ENCODE peak calls at places on chromosome 19, in nine cellular contexts. One of them, this sample, is unnamed.

GRCh38 chr19:18202759-18203407 is 959 bp downstream of the RAB3A start:
- DNase-seq in fibroblast of villous mesenchyme: no peak
- DNase-seq in heart right ventricle: peak
- DNase-seq in RWPE2: no peak
- DNase-seq in BJ: no peak
- DNase-seq in GM12864: no peak
- DNase-seq in IMR-90: no peak
- DNase-seq in pancreas: peak
- DNase-seq in dorsolateral prefrontal cortex: peak
- DNase-seq in this sample: no peak

GRCh38 chr19:23062921-23063320 is 53.9 kb upstream of the ZNF730 start:
- DNase-seq in dorsolateral prefrontal cortex: no peak
- DNase-seq in pancreas: no peak
- DNase-seq in RWPE2: no peak
- DNase-seq in IMR-90: no peak
- DNase-seq in BJ: no peak
- DNase-seq in GM12864: no peak
- DNase-seq in heart right ventricle: no peak
- DNase-seq in fibroblast of villous mesenchyme: no peak
- DNase-seq in this sample: no peak

GRCh38 chr19:48959341-48960239 is 4.9 kb downstream of the BAX start:
- DNase-seq in BJ: no peak
- DNase-seq in IMR-90: no peak
- DNase-seq in dorsolateral prefrontal cortex: no peak
- DNase-seq in GM12864: no peak
- DNase-seq in RWPE2: no peak
- DNase-seq in fibroblast of villous mesenchyme: no peak
- DNase-seq in pancreas: no peak
- DNase-seq in heart right ventricle: no peak
- DNase-seq in this sample: no peak

GRCh38 chr19:1266116-1266817 is 2.9 kb upstream of the CIRBP start:
- DNase-seq in BJ: no peak
- DNase-seq in dorsolateral prefrontal cortex: peak
- DNase-seq in IMR-90: peak
- DNase-seq in fibroblast of villous mesenchyme: peak
- DNase-seq in heart right ventricle: peak
- DNase-seq in RWPE2: no peak
- DNase-seq in GM12864: no peak
- DNase-seq in pancreas: peak
- DNase-seq in this sample: peak

GRCh38 chr19:38145627-38146026 is 78.4 kb downstream of the DPF1 start:
- DNase-seq in pancreas: no peak
- DNase-seq in GM12864: no peak
- DNase-seq in heart right ventricle: no peak
- DNase-seq in fibroblast of villous mesenchyme: peak
- DNase-seq in IMR-90: no peak
- DNase-seq in dorsolateral prefrontal cortex: no peak
- DNase-seq in BJ: no peak
- DNase-seq in RWPE2: no peak
- DNase-seq in this sample: peak

GRCh38 chr19:35908977-35909683 is 1.0 kb upstream of the TYROBP start:
- DNase-seq in BJ: no peak
- DNase-seq in pancreas: no peak
- DNase-seq in heart right ventricle: peak
- DNase-seq in RWPE2: no peak
- DNase-seq in fibroblast of villous mesenchyme: no peak
- DNase-seq in GM12864: no peak
- DNase-seq in IMR-90: no peak
- DNase-seq in dorsolateral prefrontal cortex: peak
- DNase-seq in this sample: no peak

GRCh38 chr19:7348587-7349230 is at the start of gene ARHGEF18:
- DNase-seq in pancreas: peak
- DNase-seq in heart right ventricle: no peak
- DNase-seq in RWPE2: no peak
- DNase-seq in IMR-90: no peak
- DNase-seq in dorsolateral prefrontal cortex: no peak
- DNase-seq in BJ: no peak
- DNase-seq in fibroblast of villous mesenchyme: no peak
- DNase-seq in GM12864: peak
- DNase-seq in this sample: peak

GRCh38 chr19:34711890-34712289 is 22.2 kb upstream of the ZNF181 start:
- DNase-seq in RWPE2: no peak
- DNase-seq in fibroblast of villous mesenchyme: no peak
- DNase-seq in dorsolateral prefrontal cortex: no peak
- DNase-seq in GM12864: no peak
- DNase-seq in heart right ventricle: no peak
- DNase-seq in IMR-90: no peak
- DNase-seq in pancreas: no peak
- DNase-seq in BJ: no peak
- DNase-seq in this sample: no peak

GRCh38 chr19:12092065-12092867 is 27.7 kb downstream of the ZNF844 start:
- DNase-seq in RWPE2: no peak
- DNase-seq in IMR-90: peak
- DNase-seq in pancreas: peak
- DNase-seq in dorsolateral prefrontal cortex: peak
- DNase-seq in fibroblast of villous mesenchyme: peak
- DNase-seq in GM12864: peak
- DNase-seq in BJ: peak
- DNase-seq in heart right ventricle: peak
- DNase-seq in this sample: peak

GRCh38 chr19:45676851-45677263 is 8.8 kb downstream of the GIPR start:
- DNase-seq in pancreas: no peak
- DNase-seq in fibroblast of villous mesenchyme: no peak
- DNase-seq in RWPE2: no peak
- DNase-seq in IMR-90: no peak
- DNase-seq in GM12864: no peak
- DNase-seq in heart right ventricle: no peak
- DNase-seq in BJ: no peak
- DNase-seq in dorsolateral prefrontal cortex: no peak
- DNase-seq in this sample: no peak

DNA sequence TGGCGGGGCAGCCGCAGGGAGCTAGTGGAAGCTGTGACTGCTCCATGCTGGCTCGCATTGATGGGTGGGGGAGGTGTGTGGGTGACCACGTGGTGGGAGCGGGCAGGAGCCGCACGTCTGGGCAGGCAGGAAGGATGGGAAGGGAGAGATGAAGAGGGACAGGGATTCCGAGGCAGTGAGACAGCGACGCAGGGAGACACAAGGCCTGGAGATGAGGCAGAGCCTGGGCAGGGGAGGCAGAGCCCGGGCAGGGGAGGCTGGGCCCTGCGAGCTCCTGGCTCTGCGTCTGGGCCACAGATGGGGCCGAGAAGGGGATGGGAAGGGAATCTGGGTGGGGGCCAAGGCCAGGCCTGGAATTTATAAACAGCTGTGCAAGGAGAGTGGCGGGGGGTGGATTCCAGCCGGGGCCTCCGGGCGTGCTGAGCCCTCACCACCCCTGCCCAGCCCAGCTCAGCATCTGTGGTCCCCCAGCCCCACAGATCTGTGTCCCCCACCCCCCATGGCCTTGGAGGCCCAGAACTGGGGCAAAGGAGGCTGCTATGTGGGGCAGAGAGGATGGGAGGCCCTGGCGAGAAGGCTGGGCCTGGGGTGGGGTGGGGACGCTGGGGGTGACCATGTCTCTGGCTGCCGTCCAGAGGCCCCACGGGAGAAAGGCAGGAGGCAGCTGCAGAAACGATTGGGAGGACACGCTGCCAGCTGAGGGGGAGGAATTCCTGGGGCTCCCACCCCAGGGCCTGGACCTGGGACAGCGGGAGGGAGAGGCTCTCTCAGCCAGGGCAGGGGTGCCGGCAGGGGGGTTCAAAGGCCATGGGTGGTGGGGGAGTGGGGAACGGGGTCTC is 6.0 kb downstream of the EHD2 start:
- DNase-seq in fibroblast of villous mesenchyme: peak
- DNase-seq in GM12864: no peak
- DNase-seq in pancreas: peak
- DNase-seq in RWPE2: peak
- DNase-seq in IMR-90: peak
- DNase-seq in dorsolateral prefrontal cortex: peak
- DNase-seq in BJ: peak
- DNase-seq in heart right ventricle: peak
- DNase-seq in this sample: peak
- H3K4me3 ChIP-seq in fibroblast of villous mesenchyme: peak
- H3K4me3 ChIP-seq in GM12864: no peak
- H3K4me3 ChIP-seq in pancreas: no peak
- H3K4me3 ChIP-seq in RWPE2: no peak
- H3K4me3 ChIP-seq in IMR-90: peak
- H3K4me3 ChIP-seq in dorsolateral prefrontal cortex: peak
- H3K4me3 ChIP-seq in BJ: peak
- H3K4me3 ChIP-seq in heart right ventricle: peak
- H3K4me3 ChIP-seq in this sample: peak

GRCh38 chr19:33376423-33376822 is 2.9 kb downstream of the CEBPG start:
- DNase-seq in fibroblast of villous mesenchyme: peak
- DNase-seq in pancreas: no peak
- DNase-seq in dorsolateral prefrontal cortex: no peak
- DNase-seq in IMR-90: peak
- DNase-seq in RWPE2: no peak
- DNase-seq in BJ: peak
- DNase-seq in GM12864: no peak
- DNase-seq in heart right ventricle: peak
- DNase-seq in this sample: peak
- TF ChIP-seq CTCF in fibroblast of villous mesenchyme: no peak
- TF ChIP-seq CTCF in pancreas: no peak
- TF ChIP-seq CTCF in dorsolateral prefrontal cortex: no peak
- TF ChIP-seq CTCF in IMR-90: no peak
- TF ChIP-seq CTCF in RWPE2: no peak
- TF ChIP-seq CTCF in BJ: no peak
- TF ChIP-seq CTCF in GM12864: no peak
- TF ChIP-seq CTCF in heart right ventricle: no peak
- TF ChIP-seq CTCF in this sample: no peak

GRCh38 chr19:58362272-58362994 is at the start of gene ZNF497:
- DNase-seq in RWPE2: peak
- DNase-seq in dorsolateral prefrontal cortex: peak
- DNase-seq in pancreas: peak
- DNase-seq in GM12864: peak
- DNase-seq in heart right ventricle: peak
- DNase-seq in BJ: peak
- DNase-seq in IMR-90: peak
- DNase-seq in fibroblast of villous mesenchyme: peak
- DNase-seq in this sample: peak
- H3K4me3 ChIP-seq in RWPE2: peak
- H3K4me3 ChIP-seq in dorsolateral prefrontal cortex: peak
- H3K4me3 ChIP-seq in pancreas: peak
- H3K4me3 ChIP-seq in GM12864: peak
- H3K4me3 ChIP-seq in heart right ventricle: peak
- H3K4me3 ChIP-seq in BJ: peak
- H3K4me3 ChIP-seq in IMR-90: peak
- H3K4me3 ChIP-seq in fibroblast of villous mesenchyme: peak
- H3K4me3 ChIP-seq in this sample: peak

GRCh38 chr19:28889941-28890645 is 322.9 kb downstream of the UQCRFS1 start:
- DNase-seq in IMR-90: no peak
- DNase-seq in GM12864: no peak
- DNase-seq in heart right ventricle: no peak
- DNase-seq in fibroblast of villous mesenchyme: no peak
- DNase-seq in dorsolateral prefrontal cortex: no peak
- DNase-seq in RWPE2: no peak
- DNase-seq in BJ: no peak
- DNase-seq in pancreas: no peak
- DNase-seq in this sample: no peak
- TF ChIP-seq CTCF in IMR-90: no peak
- TF ChIP-seq CTCF in GM12864: no peak
- TF ChIP-seq CTCF in heart right ventricle: no peak
- TF ChIP-seq CTCF in fibroblast of villous mesenchyme: no peak
- TF ChIP-seq CTCF in dorsolateral prefrontal cortex: no peak
- TF ChIP-seq CTCF in RWPE2: no peak
- TF ChIP-seq CTCF in BJ: no peak
- TF ChIP-seq CTCF in pancreas: no peak
- TF ChIP-seq CTCF in this sample: no peak

GRCh38 chr19:2312819-2313501 is 5.0 kb upstream of the LINGO3 start:
- DNase-seq in dorsolateral prefrontal cortex: no peak
- DNase-seq in RWPE2: no peak
- DNase-seq in IMR-90: no peak
- DNase-seq in heart right ventricle: no peak
- DNase-seq in GM12864: no peak
- DNase-seq in pancreas: no peak
- DNase-seq in BJ: no peak
- DNase-seq in fibroblast of villous mesenchyme: no peak
- DNase-seq in this sample: no peak
- H3K4me3 ChIP-seq in dorsolateral prefrontal cortex: no peak
- H3K4me3 ChIP-seq in RWPE2: no peak
- H3K4me3 ChIP-seq in IMR-90: no peak
- H3K4me3 ChIP-seq in heart right ventricle: no peak
- H3K4me3 ChIP-seq in GM12864: no peak
- H3K4me3 ChIP-seq in pancreas: no peak
- H3K4me3 ChIP-seq in BJ: no peak
- H3K4me3 ChIP-seq in fibroblast of villous mesenchyme: no peak
- H3K4me3 ChIP-seq in this sample: no peak

DNA sequence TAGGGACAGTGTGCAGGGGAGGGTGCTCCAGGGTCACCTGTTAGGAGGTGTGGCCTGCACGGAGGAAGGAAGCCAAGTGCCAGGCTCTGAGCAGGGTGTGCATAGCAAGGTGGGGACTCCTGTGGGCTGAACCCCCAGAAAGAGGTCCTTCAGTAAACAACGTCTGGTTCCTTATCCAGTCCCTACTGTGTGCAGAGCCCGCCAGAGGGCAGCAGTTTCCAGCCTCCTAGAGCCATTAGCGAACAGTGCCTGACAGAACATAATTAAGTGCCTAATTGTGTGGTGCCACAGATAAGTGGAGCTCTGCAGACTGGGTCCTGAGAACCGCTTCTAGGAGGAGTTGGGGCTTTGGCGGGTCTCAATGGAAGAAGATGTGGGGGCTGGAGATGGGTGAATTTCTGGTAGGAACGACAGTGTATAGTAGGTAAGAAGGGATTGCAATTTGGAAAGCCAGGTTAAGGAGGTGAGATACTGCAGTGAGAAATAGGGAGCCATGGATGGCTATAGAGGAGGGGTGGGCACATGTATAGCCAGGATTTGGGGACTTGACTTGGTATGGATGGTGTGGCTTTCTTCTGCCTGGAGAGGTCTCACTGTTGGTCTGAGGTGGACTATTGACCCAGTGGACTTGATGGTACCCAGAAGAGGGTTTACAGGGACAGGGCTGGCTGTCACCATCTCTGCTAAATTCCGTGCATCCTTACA is 323.1 kb downstream of the ZNF536 start:
- DNase-seq in fibroblast of villous mesenchyme: no peak
- DNase-seq in heart right ventricle: no peak
- DNase-seq in dorsolateral prefrontal cortex: no peak
- DNase-seq in IMR-90: no peak
- DNase-seq in pancreas: no peak
- DNase-seq in RWPE2: no peak
- DNase-seq in GM12864: no peak
- DNase-seq in BJ: no peak
- DNase-seq in this sample: no peak
- TF ChIP-seq CTCF in fibroblast of villous mesenchyme: no peak
- TF ChIP-seq CTCF in heart right ventricle: peak
- TF ChIP-seq CTCF in dorsolateral prefrontal cortex: no peak
- TF ChIP-seq CTCF in IMR-90: no peak
- TF ChIP-seq CTCF in pancreas: no peak
- TF ChIP-seq CTCF in RWPE2: peak
- TF ChIP-seq CTCF in GM12864: peak
- TF ChIP-seq CTCF in BJ: peak
- TF ChIP-seq CTCF in this sample: no peak

This sample was measured in choroid plexus epithelial cell.